ENCODE peak calls at places on chromosomes 1 and 21, in four cellular contexts. D is activated CD4-positive, alpha-beta T cell treated with anti-CD3 and anti-CD28 coated beads, Interleukin-2, amount 50 U/mL, for 24 hours; C is epithelial cell of esophagus; Q is non-pigmented ciliary epithelial cell. Y is an unnamed sample.

GRCh38 chr21:26769613-26770188 is 75.5 kb downstream of the ADAMTS1 start:
- DNase-seq in D (no peak), C (peak), Q (no peak), Y (no peak)

GRCh38 chr21:45269861-45270260 is 17.8 kb downstream of the POFUT2 start:
- DNase-seq in D (no peak), C (no peak), Q (no peak), Y (peak)

GRCh38 chr1:201573923-201574322 is 35.0 kb downstream of the NAV1 start:
- DNase-seq in D (no peak), C (no peak), Q (no peak), Y (no peak)

GRCh38 chr1:234987415-234988159 is 141.1 kb downstream of the TOMM20 start:
- DNase-seq in D (no peak), C (peak), Q (peak), Y (peak)

GRCh38 chr1:99963041-99963795 is 6.6 kb upstream of the SLC35A3 start:
- DNase-seq in D (no peak), C (peak), Q (peak), Y (no peak)

GRCh38 chr1:6476483-6476882 is 10.5 kb upstream of the TNFRSF25 start:
- DNase-seq in D (no peak), C (no peak), Q (no peak), Y (no peak)

GRCh38 chr1:159341736-159342135 is 39.6 kb downstream of the FCER1A start:
- DNase-seq in D (no peak), C (peak), Q (no peak), Y (no peak)

GRCh38 chr1:94418664-94419655 is 771 bp downstream of the ABCD3 start:
- DNase-seq in D (no peak), C (peak), Q (no peak), Y (no peak)

GRCh38 chr1:28313710-28314510 is 14.9 kb upstream of the MED18 start:
- DNase-seq in D (no peak), C (peak), Q (peak), Y (peak)

GRCh38 chr1:162193815-162194214 is 124.3 kb downstream of the NOS1AP start:
- DNase-seq in D (no peak), C (no peak), Q (no peak), Y (peak)

GRCh38 chr1:179002552-179003345 is 22.9 kb upstream of the FAM20B start:
- DNase-seq in D (peak), C (peak), Q (no peak), Y (peak)

GRCh38 chr1:95021085-95021484 is 51.7 kb downstream of the ALG14 start:
- DNase-seq in D (no peak), C (peak), Q (no peak), Y (no peak)

GRCh38 chr1:230109871-230110667 is 43.0 kb downstream of the GALNT2 start:
- DNase-seq in D (peak), C (no peak), Q (no peak), Y (peak)

Y was measured in endodermal cell.